ENCODE peak calls at places on chromosomes 16 and 17, in four cellular contexts. K is left ventricle myocardium inferior, O is psoas muscle, X is suprapubic skin. E is an unnamed sample. For H3K36me3 and H3K4me1, the result is how much of the 10 kb centered on the place peaks cover.

GRCh38 chr17:28900986-28901726 is 1.7 kb downstream of the DHRS13 start:
- DNase-seq in X (peak), O (no peak), K (no peak), E (no peak)

GRCh38 chr17:34283571-34283970 is 2.0 kb upstream of the CCL11 start:
- DNase-seq in K (no peak), O (no peak), X (no peak), E (no peak)

GRCh38 chr17:49003557-49004511 is 6.6 kb downstream of the IGF2BP1 start:
- DNase-seq in X (no peak), O (no peak), K (no peak), E (no peak)

GRCh38 chr17:78974635-78975591 is 4.8 kb downstream of the LGALS3BP start:
- DNase-seq in O (peak), X (peak), K (peak), E (peak)

GRCh38 chr17:49968380-49969133 is 433 bp upstream of the DLX4 start:
- DNase-seq in O (peak), X (no peak), K (peak), E (peak)

GRCh38 chr17:30323895-30324319 is 9.9 kb downstream of the TMIGD1 start:
- DNase-seq in O (peak), X (peak), K (no peak), E (no peak)

GRCh38 chr16:67181346-67181745 is 2.4 kb downstream of the MATCAP1 start:
- DNase-seq in O (no peak), X (no peak), K (no peak), E (peak)

GRCh38 chr16:67268136-67268579 is 11.2 kb upstream of the PLEKHG4 start:
- DNase-seq in K (peak), X (no peak), O (peak), E (peak)

GRCh38 chr16:11263737-11264136 is 5.4 kb downstream of the TNP2 start:
- DNase-seq in K (no peak), O (no peak), X (no peak), E (no peak)

GRCh38 chr16:23699100-23699499 is 13.9 kb downstream of the ERN2 start:
- DNase-seq in K (no peak), X (no peak), O (no peak), E (no peak)

GRCh38 chr16:77780378-77780837 is 8.0 kb upstream of the VAT1L start:
- DNase-seq in K (no peak), O (no peak), X (no peak), E (no peak)

GRCh38 chr16:86491643-86492030 is 18.7 kb upstream of the FOXF1 start:
- DNase-seq in X (no peak), K (no peak), O (no peak), E (no peak)

GRCh38 chr16:72860726-72861562 is 187.0 kb downstream of the ZFHX3 start:
- DNase-seq in O (no peak), X (no peak), K (no peak), E (no peak)

GRCh38 chr17:27793168-27793905 is 7.0 kb downstream of the NOS2 start:
- DNase-seq in K (peak), O (peak), X (no peak), E (no peak)

GRCh38 chr16:85090166-85090565 is 22.1 kb downstream of the CIBAR2 start:
- DNase-seq in O (no peak), K (no peak), X (no peak), E (no peak)

GRCh38 chr17:43406676-43407645 is 8.2 kb downstream of the ARL4D start:
- DNase-seq in X (no peak), O (no peak), K (no peak), E (peak)

GRCh38 chr17:38751144-38751802 is 1.3 kb upstream of the PSMB3 start:
- DNase-seq in K (no peak), O (no peak), X (no peak), E (no peak)

GRCh38 chr17:10198509-10199249 is at the start of gene GAS7:
- DNase-seq in O (peak), X (peak), K (peak), E (peak)

GRCh38 chr17:56699186-56699895 is 105.8 kb downstream of the NOG start:
- DNase-seq in O (peak), X (peak), K (peak), E (peak)

GRCh38 chr17:30590086-30590485 is 112.9 kb downstream of the GOSR1 start:
- DNase-seq in O (no peak), K (no peak), X (no peak), E (no peak)

GRCh38 chr16:78269251-78269650 is 169.8 kb downstream of the WWOX start:
- DNase-seq in X (no peak), O (no peak), K (no peak), E (no peak)

GRCh38 chr17:41891135-41892065 is 26.2 kb upstream of the KLHL11 start:
- DNase-seq in X (no peak), O (no peak), K (no peak), E (no peak)

GRCh38 chr16:31135535-31136286 is at the start of gene PRSS8:
- DNase-seq in K (no peak), O (no peak), X (no peak), E (peak)

GRCh38 chr16:66873685-66874055 is 6.6 kb upstream of the PDP2 start:
- DNase-seq in K (no peak), O (no peak), X (no peak), E (peak)

GRCh38 chr17:71486171-71486740 is 634.6 kb upstream of the SOX9 start:
- DNase-seq in X (no peak), O (no peak), K (no peak), E (no peak)

GRCh38 chr16:12578001-12578400 is 225.7 kb downstream of the CPPED1 start:
- DNase-seq in K (no peak), O (no peak), X (peak), E (no peak)

GRCh38 chr17:28701987-28702751 is 9.5 kb downstream of the PROCA1 start:
- DNase-seq in O (no peak), K (no peak), X (no peak), E (no peak)

GRCh38 chr16:30115238-30115637 is 1.9 kb upstream of the GDPD3 start:
- DNase-seq in X (no peak), O (no peak), K (no peak), E (no peak)

GRCh38 chr16:68229431-68230175 is 6.3 kb downstream of the ESRP2 start:
- DNase-seq in X (no peak), O (no peak), K (no peak), E (peak)

GRCh38 chr17:64498308-64499203 is 1.7 kb upstream of the POLG2 start:
- DNase-seq in K (no peak), O (no peak), X (no peak), E (no peak)

GRCh38 chr16:78669994-78670393 is 570.5 kb downstream of the WWOX start:
- DNase-seq in K (peak), X (no peak), O (peak), E (peak)

GRCh38 chr16:31055613-31056012 is 18.4 kb downstream of the ZNF668 start:
- DNase-seq in K (no peak), O (no peak), X (no peak), E (no peak)

GRCh38 chr17:81432873-81433451 is 37.7 kb downstream of the BAHCC1 start:
- DNase-seq in X (no peak), K (no peak), O (no peak), E (peak)

GRCh38 chr17:55284001-55284884 is 19.5 kb downstream of the HLF start:
- DNase-seq in O (no peak), K (no peak), X (no peak), E (no peak)

GRCh38 chr17:78117027-78117981 is 11.3 kb downstream of the TMC6 start:
- DNase-seq in K (no peak), X (peak), O (no peak), E (peak)

GRCh38 chr16:83899272-83899897 is 470 bp downstream of the MLYCD start:
- DNase-seq in X (peak), K (peak), O (peak), E (peak)

GRCh38 chr16:83900611-83901010 is 1.7 kb downstream of the MLYCD start:
- DNase-seq in X (no peak), K (no peak), O (no peak), E (no peak)

GRCh38 chr16:83899978-83900377 is 1.1 kb downstream of the MLYCD start:
- DNase-seq in K (no peak), X (no peak), O (no peak), E (no peak)

GRCh38 chr16:83898463-83899271 is at the start of gene MLYCD:
- DNase-seq in K (peak), X (peak), O (peak), E (peak)

GRCh38 chr16:83901101-83901500 is 2.2 kb downstream of the MLYCD start:
- DNase-seq in X (no peak), K (no peak), O (no peak), E (no peak)
- H3K36me3 ChIP-seq in X (under half), K (under half), O (under half), E (under half)

GRCh38 chr16:4327386-4327781 is 11.5 kb downstream of the GLIS2 start:
- DNase-seq in O (no peak), K (no peak), X (peak), E (peak)
- TF ChIP-seq CTCF in O (no peak), K (no peak), X (no peak), E (no peak)

GRCh38 chr16:75061677-75062076 is 54.9 kb downstream of the LDHD start:
- DNase-seq in O (no peak), K (no peak), X (no peak), E (no peak)
- H3K4me1 ChIP-seq in O (half or more), K (half or more), X (under half), E (under half)

GRCh38 chr17:76557368-76558209 is 17.7 kb downstream of the PRCD start:
- DNase-seq in O (peak), X (peak), K (peak), E (peak)
- H3K36me3 ChIP-seq in O (under half), X (under half), K (under half), E (under half)

E was measured in kidney.